ENCODE peak calls at places on chromosomes 7 and 10, in five cellular contexts. One of them, this sample, is unnamed.

GRCh38 chr7:979886-980571 is 3.0 kb upstream of the CYP2W1 start:
- DNase-seq in CD8-positive, alpha-beta T cell: no peak
- DNase-seq in A549: no peak
- DNase-seq in GM13977: no peak
- DNase-seq in cardiac muscle cell: no peak
- DNase-seq in this sample: no peak

GRCh38 chr7:32765185-32765584 is 126.4 kb downstream of the KBTBD2 start:
- DNase-seq in CD8-positive, alpha-beta T cell: no peak
- DNase-seq in A549: no peak
- DNase-seq in GM13977: no peak
- DNase-seq in cardiac muscle cell: no peak
- DNase-seq in this sample: no peak

GRCh38 chr7:155729847-155730246 is 82.4 kb downstream of the SHH start:
- DNase-seq in CD8-positive, alpha-beta T cell: no peak
- DNase-seq in A549: no peak
- DNase-seq in GM13977: no peak
- DNase-seq in cardiac muscle cell: no peak
- DNase-seq in this sample: peak

GRCh38 chr7:136183981-136184380 is 206.8 kb upstream of the MTPN start:
- DNase-seq in CD8-positive, alpha-beta T cell: no peak
- DNase-seq in A549: no peak
- DNase-seq in GM13977: no peak
- DNase-seq in cardiac muscle cell: peak
- DNase-seq in this sample: no peak

GRCh38 chr7:106116162-106116704 is 4.1 kb upstream of the SYPL1 start:
- DNase-seq in CD8-positive, alpha-beta T cell: no peak
- DNase-seq in A549: no peak
- DNase-seq in GM13977: no peak
- DNase-seq in cardiac muscle cell: no peak
- DNase-seq in this sample: no peak

GRCh38 chr10:43272030-43272429 is 5.2 kb upstream of the RASGEF1A start:
- DNase-seq in CD8-positive, alpha-beta T cell: peak
- DNase-seq in A549: no peak
- DNase-seq in GM13977: no peak
- DNase-seq in cardiac muscle cell: no peak
- DNase-seq in this sample: no peak

GRCh38 chr10:117544729-117545140 is 2.2 kb downstream of the EMX2 start:
- DNase-seq in CD8-positive, alpha-beta T cell: no peak
- DNase-seq in A549: no peak
- DNase-seq in GM13977: peak
- DNase-seq in cardiac muscle cell: no peak
- DNase-seq in this sample: no peak

GRCh38 chr10:121332829-121333765 is 265.1 kb downstream of the FGFR2 start:
- DNase-seq in CD8-positive, alpha-beta T cell: no peak
- DNase-seq in A549: no peak
- DNase-seq in GM13977: no peak
- DNase-seq in cardiac muscle cell: no peak
- DNase-seq in this sample: no peak

GRCh38 chr10:62166331-62167154 is 102.1 kb downstream of the RTKN2 start:
- DNase-seq in CD8-positive, alpha-beta T cell: no peak
- DNase-seq in A549: no peak
- DNase-seq in GM13977: peak
- DNase-seq in cardiac muscle cell: no peak
- DNase-seq in this sample: peak

GRCh38 chr10:48237856-48238250 is 36.6 kb downstream of the FRMPD2 start:
- DNase-seq in CD8-positive, alpha-beta T cell: no peak
- DNase-seq in A549: no peak
- DNase-seq in GM13977: no peak
- DNase-seq in cardiac muscle cell: no peak
- DNase-seq in this sample: no peak

GRCh38 chr7:2576742-2577491 is 18.1 kb downstream of the IQCE start:
- DNase-seq in CD8-positive, alpha-beta T cell: no peak
- DNase-seq in A549: no peak
- DNase-seq in GM13977: no peak
- DNase-seq in cardiac muscle cell: no peak
- DNase-seq in this sample: no peak

GRCh38 chr10:24952146-24952700 is at the start of gene PRTFDC1:
- DNase-seq in CD8-positive, alpha-beta T cell: peak
- DNase-seq in A549: peak
- DNase-seq in GM13977: peak
- DNase-seq in cardiac muscle cell: no peak
- DNase-seq in this sample: no peak

GRCh38 chr10:28544058-28544457 is 11.1 kb downstream of the WAC start:
- DNase-seq in CD8-positive, alpha-beta T cell: no peak
- DNase-seq in A549: no peak
- DNase-seq in GM13977: no peak
- DNase-seq in cardiac muscle cell: no peak
- DNase-seq in this sample: no peak

GRCh38 chr10:28545967-28546644 is 13.2 kb downstream of the WAC start:
- DNase-seq in CD8-positive, alpha-beta T cell: no peak
- DNase-seq in A549: no peak
- DNase-seq in GM13977: no peak
- DNase-seq in cardiac muscle cell: no peak
- DNase-seq in this sample: no peak

GRCh38 chr10:28540145-28540544 is 7.2 kb downstream of the WAC start:
- DNase-seq in CD8-positive, alpha-beta T cell: no peak
- DNase-seq in A549: no peak
- DNase-seq in GM13977: no peak
- DNase-seq in cardiac muscle cell: no peak
- DNase-seq in this sample: no peak

GRCh38 chr10:28542728-28543127 is 9.8 kb downstream of the WAC start:
- DNase-seq in CD8-positive, alpha-beta T cell: no peak
- DNase-seq in A549: no peak
- DNase-seq in GM13977: no peak
- DNase-seq in cardiac muscle cell: no peak
- DNase-seq in this sample: no peak

GRCh38 chr10:28541695-28542365 is 8.9 kb downstream of the WAC start:
- DNase-seq in CD8-positive, alpha-beta T cell: no peak
- DNase-seq in A549: no peak
- DNase-seq in GM13977: no peak
- DNase-seq in cardiac muscle cell: peak
- DNase-seq in this sample: no peak
- TF ChIP-seq CTCF in CD8-positive, alpha-beta T cell: no peak
- TF ChIP-seq CTCF in A549: peak
- TF ChIP-seq CTCF in GM13977: no peak
- TF ChIP-seq CTCF in cardiac muscle cell: peak
- TF ChIP-seq CTCF in this sample: peak

GRCh38 chr10:49396666-49396999 is 744 bp upstream of the DRGX start:
- DNase-seq in CD8-positive, alpha-beta T cell: no peak
- DNase-seq in A549: no peak
- DNase-seq in GM13977: no peak
- DNase-seq in cardiac muscle cell: no peak
- DNase-seq in this sample: no peak

GRCh38 chr10:49400365-49400764 is 4.5 kb upstream of the DRGX start:
- DNase-seq in CD8-positive, alpha-beta T cell: no peak
- DNase-seq in A549: no peak
- DNase-seq in GM13977: no peak
- DNase-seq in cardiac muscle cell: no peak
- DNase-seq in this sample: no peak

GRCh38 chr10:49398986-49399385 is 3.1 kb upstream of the DRGX start:
- DNase-seq in CD8-positive, alpha-beta T cell: no peak
- DNase-seq in A549: no peak
- DNase-seq in GM13977: no peak
- DNase-seq in cardiac muscle cell: no peak
- DNase-seq in this sample: no peak

GRCh38 chr10:49397036-49397999 is 1.4 kb upstream of the DRGX start:
- DNase-seq in CD8-positive, alpha-beta T cell: no peak
- DNase-seq in A549: no peak
- DNase-seq in GM13977: no peak
- DNase-seq in cardiac muscle cell: peak
- DNase-seq in this sample: no peak

DNA sequence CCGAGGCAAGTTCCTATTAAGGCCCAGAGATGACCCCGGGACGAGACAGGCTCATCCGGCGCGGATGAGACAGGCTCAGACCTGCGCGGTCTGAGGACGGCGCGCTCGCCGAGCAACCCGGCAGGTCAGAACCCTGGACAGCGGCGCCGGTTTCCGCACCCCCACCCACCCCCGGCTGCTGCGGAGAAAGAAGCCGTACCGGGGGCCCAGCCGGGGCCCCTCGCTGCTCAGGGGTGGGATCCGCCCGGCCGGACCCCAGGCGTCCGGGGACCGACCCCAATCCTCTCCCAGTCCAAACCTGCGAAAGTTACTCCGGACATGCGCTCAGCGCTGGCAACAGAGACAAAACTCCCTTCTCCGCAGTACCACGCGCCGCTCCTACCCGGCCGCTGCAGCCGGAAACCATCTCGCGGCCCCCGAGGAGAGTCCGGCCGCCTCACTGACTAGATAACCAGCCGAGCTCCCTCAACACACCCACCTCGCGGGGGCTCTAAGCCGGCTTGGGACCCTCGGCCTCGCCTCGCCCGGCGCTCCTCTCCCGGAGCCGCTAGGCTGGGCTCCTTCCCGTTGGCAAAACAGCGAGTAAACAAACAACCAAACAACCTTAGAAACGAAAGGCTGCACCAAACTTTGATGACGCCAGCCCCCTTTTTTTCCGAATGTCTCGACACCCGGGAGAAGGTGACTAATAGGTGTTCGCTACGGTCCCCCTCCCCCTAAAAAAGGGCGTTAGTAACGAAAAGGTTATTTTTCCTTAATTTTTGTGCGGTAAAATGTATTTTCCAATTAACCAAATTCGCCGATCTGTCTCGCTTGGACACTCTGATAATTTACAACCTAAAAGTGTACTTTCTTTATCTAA is 2.3 kb upstream of the DRGX start:
- DNase-seq in CD8-positive, alpha-beta T cell: peak
- DNase-seq in A549: peak
- DNase-seq in GM13977: peak
- DNase-seq in cardiac muscle cell: peak
- DNase-seq in this sample: no peak
- TF ChIP-seq CTCF in CD8-positive, alpha-beta T cell: no peak
- TF ChIP-seq CTCF in A549: no peak
- TF ChIP-seq CTCF in GM13977: no peak
- TF ChIP-seq CTCF in cardiac muscle cell: no peak
- TF ChIP-seq CTCF in this sample: no peak

DNA sequence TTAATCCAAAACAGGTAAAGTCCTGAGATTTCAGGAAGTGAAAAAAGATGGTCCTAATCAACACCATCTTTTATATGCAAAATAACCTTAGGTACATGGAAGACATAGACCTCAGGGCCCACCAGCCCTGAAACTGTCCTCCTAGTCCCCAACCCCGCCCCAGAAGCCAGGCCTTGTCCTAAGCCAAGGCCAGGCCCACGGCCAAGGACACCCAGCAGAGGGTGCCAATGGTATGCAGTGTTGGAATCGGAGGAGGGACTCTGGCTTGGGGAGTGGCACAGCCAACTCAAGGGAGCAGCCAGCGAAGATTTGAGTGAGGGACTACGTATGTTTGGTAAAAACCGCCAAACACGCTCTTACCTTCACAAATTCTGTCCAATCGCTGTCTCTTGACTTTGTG is 96.7 kb downstream of the ZRANB1 start:
- DNase-seq in CD8-positive, alpha-beta T cell: no peak
- DNase-seq in A549: peak
- DNase-seq in GM13977: no peak
- DNase-seq in cardiac muscle cell: peak
- DNase-seq in this sample: no peak
- TF ChIP-seq CTCF in CD8-positive, alpha-beta T cell: no peak
- TF ChIP-seq CTCF in A549: no peak
- TF ChIP-seq CTCF in GM13977: peak
- TF ChIP-seq CTCF in cardiac muscle cell: peak
- TF ChIP-seq CTCF in this sample: no peak

DNA sequence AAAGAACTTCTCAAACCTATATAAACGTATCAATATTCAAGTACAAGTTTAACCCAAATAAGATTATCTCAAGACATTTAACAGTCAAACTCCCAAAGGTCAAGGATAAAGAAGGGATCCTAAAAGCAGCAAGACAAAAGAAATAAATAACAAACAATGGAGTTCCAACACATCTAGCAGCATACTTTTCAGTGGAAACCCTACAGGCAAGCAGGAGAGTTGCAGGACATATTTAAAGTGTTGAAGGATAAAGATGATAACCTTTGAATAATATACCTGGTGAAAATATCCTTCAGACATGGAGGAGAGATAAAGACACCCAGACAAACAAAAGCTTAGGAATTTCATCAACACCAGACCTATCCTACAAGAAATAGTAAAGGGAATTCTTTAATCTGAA is 82.8 kb downstream of the TES start:
- DNase-seq in CD8-positive, alpha-beta T cell: no peak
- DNase-seq in A549: no peak
- DNase-seq in GM13977: no peak
- DNase-seq in cardiac muscle cell: no peak
- DNase-seq in this sample: no peak
- TF ChIP-seq CTCF in CD8-positive, alpha-beta T cell: no peak
- TF ChIP-seq CTCF in A549: no peak
- TF ChIP-seq CTCF in GM13977: no peak
- TF ChIP-seq CTCF in cardiac muscle cell: no peak
- TF ChIP-seq CTCF in this sample: no peak

GRCh38 chr10:78859266-78859665 is 209.5 kb upstream of the ZMIZ1 start:
- DNase-seq in CD8-positive, alpha-beta T cell: no peak
- DNase-seq in A549: no peak
- DNase-seq in GM13977: no peak
- DNase-seq in cardiac muscle cell: no peak
- DNase-seq in this sample: no peak
- TF ChIP-seq CTCF in CD8-positive, alpha-beta T cell: no peak
- TF ChIP-seq CTCF in A549: no peak
- TF ChIP-seq CTCF in GM13977: no peak
- TF ChIP-seq CTCF in cardiac muscle cell: no peak
- TF ChIP-seq CTCF in this sample: no peak

GRCh38 chr10:36886303-36886891 is 239.0 kb upstream of the ANKRD30A start:
- DNase-seq in CD8-positive, alpha-beta T cell: no peak
- DNase-seq in A549: no peak
- DNase-seq in GM13977: no peak
- DNase-seq in cardiac muscle cell: no peak
- DNase-seq in this sample: no peak

GRCh38 chr10:36885746-36886145 is 239.7 kb upstream of the ANKRD30A start:
- DNase-seq in CD8-positive, alpha-beta T cell: no peak
- DNase-seq in A549: no peak
- DNase-seq in GM13977: no peak
- DNase-seq in cardiac muscle cell: no peak
- DNase-seq in this sample: no peak

DNA sequence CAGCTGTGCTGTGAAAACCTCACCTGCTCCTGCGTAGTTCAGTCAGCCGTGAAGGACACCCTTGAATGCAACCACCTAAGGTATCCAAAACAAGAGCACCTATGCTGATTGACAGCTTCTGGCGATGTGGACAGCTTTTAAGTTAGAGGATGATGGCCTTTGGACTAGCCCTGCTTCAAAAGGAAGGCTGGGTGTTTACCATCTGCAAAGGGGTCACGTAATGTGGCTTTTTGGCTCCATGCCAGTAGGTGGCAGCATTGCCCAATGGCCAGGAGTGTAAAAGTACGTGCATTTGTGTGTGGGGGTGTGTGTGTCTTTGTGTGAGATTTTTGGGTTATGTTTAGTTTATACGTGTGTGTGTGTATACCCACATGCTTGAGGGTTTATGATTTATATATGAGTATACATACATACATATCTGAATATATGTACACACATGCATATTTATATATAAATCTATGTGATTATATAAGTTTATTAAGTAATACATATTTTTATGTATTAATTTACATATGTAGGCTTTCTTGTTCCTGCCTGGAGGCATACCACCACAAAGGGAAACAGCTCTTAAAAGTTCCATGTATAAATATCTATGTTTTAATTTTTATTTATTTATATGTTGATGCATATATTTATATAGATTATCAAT is 236.3 kb upstream of the ANKRD30A start:
- DNase-seq in CD8-positive, alpha-beta T cell: peak
- DNase-seq in A549: peak
- DNase-seq in GM13977: peak
- DNase-seq in cardiac muscle cell: peak
- DNase-seq in this sample: no peak
- TF ChIP-seq CTCF in CD8-positive, alpha-beta T cell: no peak
- TF ChIP-seq CTCF in A549: peak
- TF ChIP-seq CTCF in GM13977: peak
- TF ChIP-seq CTCF in cardiac muscle cell: peak
- TF ChIP-seq CTCF in this sample: no peak

GRCh38 chr7:15889501-15889900 is 203.0 kb upstream of the MEOX2 start:
- DNase-seq in CD8-positive, alpha-beta T cell: no peak
- DNase-seq in A549: peak
- DNase-seq in GM13977: no peak
- DNase-seq in cardiac muscle cell: no peak
- DNase-seq in this sample: peak
- TF ChIP-seq CTCF in CD8-positive, alpha-beta T cell: no peak
- TF ChIP-seq CTCF in A549: no peak
- TF ChIP-seq CTCF in GM13977: no peak
- TF ChIP-seq CTCF in cardiac muscle cell: peak
- TF ChIP-seq CTCF in this sample: peak

This sample was measured in HFF-Myc.